ENCODE peak calls at places on chromosomes 11 and 22, in four cellular contexts. P is neuronal stem cell, X is IMR-90, F is fibroblast of lung. D is an unnamed sample.

GRCh38 chr11:106986261-106986660 is 32.0 kb downstream of the GUCY1A2 start:
- DNase-seq in F (peak), X (peak), P (no peak), D (no peak)

GRCh38 chr11:110091995-110092576 is 1.1 kb upstream of the ZC3H12C start:
- DNase-seq in X (no peak), F (no peak), P (no peak), D (peak)

GRCh38 chr22:49392841-49393510 is 434.7 kb downstream of the BRD1 start:
- DNase-seq in X (no peak), P (no peak), F (no peak), D (no peak)

GRCh38 chr11:128953151-128953550 is 10.5 kb upstream of the TP53AIP1 start:
- DNase-seq in X (no peak), F (no peak), P (no peak), D (no peak)

GRCh38 chr22:32255217-32255616 is at the start of gene SLC5A4:
- DNase-seq in F (no peak), X (no peak), P (no peak), D (no peak)

GRCh38 chr11:75474240-75474639 is 41.2 kb upstream of the KLHL35 start:
- DNase-seq in X (peak), F (peak), P (no peak), D (no peak)

GRCh38 chr11:133934096-133934495 is 22.7 kb downstream of the IGSF9B start:
- DNase-seq in X (no peak), F (no peak), P (no peak), D (no peak)

GRCh38 chr11:15969281-15969680 is 387.1 kb downstream of the SOX6 start:
- DNase-seq in P (no peak), X (peak), F (peak), D (peak)

GRCh38 chr11:72924568-72925190 is 110.5 kb downstream of the ATG16L2 start:
- DNase-seq in P (no peak), X (peak), F (peak), D (no peak)

GRCh38 chr11:65435330-65435931 is 12.8 kb downstream of the NEAT1 start:
- DNase-seq in F (no peak), X (peak), P (no peak), D (peak)

GRCh38 chr11:58618215-58618614 is 4.2 kb upstream of the CNTF start:
- DNase-seq in P (no peak), F (no peak), X (no peak), D (no peak)

GRCh38 chr11:17076517-17077239 is 789 bp downstream of the RPS13 start:
- DNase-seq in F (peak), P (no peak), X (peak), D (no peak)

GRCh38 chr11:32056445-32056844 is 34.4 kb upstream of the RCN1 start:
- DNase-seq in X (no peak), F (peak), P (no peak), D (no peak)

GRCh38 chr11:66745356-66746235 is 16.6 kb upstream of the SPTBN2 start:
- DNase-seq in F (no peak), X (no peak), P (no peak), D (no peak)

GRCh38 chr11:11149671-11150459 is 203.2 kb downstream of the CSNK2A3 start:
- DNase-seq in F (no peak), P (no peak), X (no peak), D (no peak)

GRCh38 chr11:88535266-88535665 is 197.7 kb upstream of the CTSC start:
- DNase-seq in X (peak), P (no peak), F (peak), D (no peak)

GRCh38 chr11:13260196-13260962 is 17.2 kb upstream of the BMAL1 start:
- DNase-seq in P (no peak), X (no peak), F (peak), D (no peak)

GRCh38 chr11:133263332-133263731 is 269.0 kb downstream of the OPCML start:
- DNase-seq in X (no peak), P (no peak), F (no peak), D (no peak)

GRCh38 chr11:9092846-9093778 is 1.7 kb upstream of the SCUBE2 start:
- DNase-seq in X (no peak), P (no peak), F (no peak), D (no peak)

GRCh38 chr11:111064118-111064517 is 181.4 kb upstream of the POU2AF2 start:
- DNase-seq in F (peak), X (peak), P (no peak), D (no peak)

GRCh38 chr11:26753738-26754504 is 32.1 kb upstream of the SLC5A12 start:
- DNase-seq in X (peak), F (peak), P (peak), D (peak)

GRCh38 chr11:9747816-9748215 is 83.9 kb downstream of the SWAP70 start:
- DNase-seq in F (no peak), X (no peak), P (no peak), D (no peak)

GRCh38 chr22:22201185-22201924 is 43.2 kb upstream of the VPREB1 start:
- DNase-seq in X (peak), F (no peak), P (peak), D (no peak)

GRCh38 chr22:46638601-46639431 is 18.6 kb downstream of the GRAMD4 start:
- DNase-seq in P (no peak), X (peak), F (no peak), D (no peak)

GRCh38 chr22:49964136-49964492 is 3.5 kb downstream of the PIM3 start:
- DNase-seq in P (no peak), F (no peak), X (no peak), D (peak)

GRCh38 chr11:63629426-63629825 is 15.2 kb upstream of the PLAAT3 start:
- DNase-seq in F (no peak), X (no peak), P (no peak), D (no peak)

GRCh38 chr11:18277560-18278271 is 11.7 kb downstream of the SAA1 start:
- DNase-seq in F (no peak), P (no peak), X (peak), D (no peak)

GRCh38 chr11:29773656-29774264 is 243.1 kb downstream of the KCNA4 start:
- DNase-seq in P (no peak), F (peak), X (no peak), D (no peak)

GRCh38 chr11:75283391-75283931 is 42.9 kb downstream of the TPBGL start:
- DNase-seq in X (no peak), P (no peak), F (no peak), D (no peak)

GRCh38 chr11:95108671-95109551 is 19.3 kb downstream of the ENDOD1 start:
- DNase-seq in X (peak), P (no peak), F (peak), D (no peak)

GRCh38 chr11:1810761-1811160 is 24.0 kb upstream of the SYT8 start:
- DNase-seq in P (no peak), X (no peak), F (no peak), D (no peak)

GRCh38 chr11:12482839-12483238 is 105.5 kb downstream of the PARVA start:
- DNase-seq in P (no peak), X (no peak), F (no peak), D (no peak)

GRCh38 chr11:134519788-134520187 is 107.7 kb upstream of the B3GAT1 start:
- DNase-seq in F (no peak), X (no peak), P (no peak), D (no peak)

GRCh38 chr22:29171721-29172120 is 34.0 kb upstream of the EMID1 start:
- DNase-seq in F (no peak), X (no peak), P (no peak), D (no peak)

DNA sequence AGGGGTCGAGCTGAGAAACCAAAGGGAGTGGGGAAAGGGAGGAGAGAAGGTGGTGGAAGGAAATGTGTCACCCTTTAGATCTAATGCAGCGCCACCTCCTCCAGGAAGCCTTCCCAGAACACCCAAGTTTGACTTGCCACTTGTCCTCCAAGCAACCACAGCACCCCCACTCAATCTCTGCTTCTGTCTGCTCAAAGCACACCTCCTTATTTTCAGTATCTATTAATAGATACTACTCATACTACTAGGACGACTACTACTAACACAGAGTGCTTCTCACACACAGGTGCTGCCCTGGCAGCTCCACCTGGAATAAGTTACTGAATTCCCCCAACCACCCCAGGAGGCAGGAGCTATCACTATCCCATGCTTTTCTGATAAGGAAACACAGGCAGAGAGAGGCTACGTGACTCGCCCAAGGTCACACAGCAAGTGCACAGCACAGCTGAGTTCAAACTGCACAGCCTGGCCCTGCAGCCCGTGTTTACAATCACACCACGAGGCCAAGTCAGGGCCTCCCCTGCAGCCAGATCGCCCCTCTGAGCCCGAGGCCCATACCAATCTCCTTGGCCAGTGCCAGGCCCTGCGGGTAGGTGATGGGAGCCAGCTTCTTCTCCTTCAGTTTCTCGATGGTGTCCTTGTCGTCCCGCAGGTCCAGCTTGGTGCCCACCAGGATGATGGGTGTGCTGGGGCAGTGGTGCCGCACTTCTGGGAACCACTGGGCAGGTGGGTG is 13.2 kb downstream of the RAC2 start:
- DNase-seq in F (peak), P (no peak), X (no peak), D (no peak)
- H3K27ac ChIP-seq in F (no peak), P (no peak), X (no peak), D (no peak)

DNA sequence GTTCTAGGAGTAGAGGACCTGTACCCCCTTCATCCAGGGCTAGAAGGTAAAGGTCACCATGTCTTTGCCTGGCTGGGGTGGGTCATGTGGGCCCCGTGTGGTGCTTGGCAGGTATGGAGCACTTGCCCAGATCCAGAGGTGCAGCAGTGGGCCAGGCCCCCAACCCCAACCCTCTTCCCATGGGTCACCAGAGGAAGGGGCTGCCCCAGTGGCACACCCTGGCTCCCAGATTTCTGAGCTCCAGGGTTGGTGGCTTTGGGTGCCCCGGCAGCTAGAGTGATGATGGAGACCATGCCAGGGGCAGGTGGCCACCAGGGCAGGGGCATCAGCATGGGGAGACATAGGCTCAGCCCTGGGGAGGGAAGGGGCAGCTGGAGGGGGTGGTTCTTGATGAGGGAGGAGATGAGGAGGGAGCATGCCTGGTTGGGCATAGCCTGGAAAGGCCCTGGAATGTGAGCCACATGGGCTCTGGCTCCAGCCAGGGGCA is 2.3 kb upstream of the GP1BB start:
- DNase-seq in F (no peak), P (no peak), X (no peak), D (peak)
- H3K4me3 ChIP-seq in F (no peak), P (no peak), X (no peak), D (no peak)

DNA sequence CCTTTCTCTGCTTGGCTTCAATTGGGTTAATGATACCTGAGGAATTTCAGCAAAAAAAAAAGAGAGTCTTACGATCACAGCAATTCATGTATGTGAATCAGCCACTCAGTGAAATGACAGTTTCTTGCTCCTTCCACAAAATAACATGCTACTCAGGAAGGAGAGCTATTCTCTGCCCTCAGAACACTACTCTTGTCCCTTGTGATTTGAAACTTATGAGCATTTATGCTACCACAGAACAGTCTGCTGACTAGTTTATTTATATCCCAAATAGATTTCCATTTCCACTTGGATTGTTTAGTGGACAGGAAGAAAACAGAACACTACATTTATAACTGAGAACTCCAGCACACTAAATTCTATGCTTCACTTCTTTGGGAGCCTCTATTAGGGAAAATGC is 8.5 kb downstream of the TFIP11 start:
- DNase-seq in F (no peak), X (no peak), P (no peak), D (no peak)
- H3K27ac ChIP-seq in F (no peak), X (no peak), P (no peak), D (no peak)

GRCh38 chr11:69296890-69297224 is 2.9 kb downstream of the MYEOV start:
- DNase-seq in P (no peak), X (no peak), F (no peak), D (no peak)
- H3K4me3 ChIP-seq in P (no peak), X (no peak), F (no peak), D (no peak)

GRCh38 chr11:61712911-61713310 is 32.7 kb downstream of the DAGLA start:
- DNase-seq in P (no peak), F (no peak), X (no peak), D (no peak)
- H3K27ac ChIP-seq in P (no peak), F (no peak), X (no peak), D (no peak)

GRCh38 chr11:130837194-130837593 is 79.1 kb downstream of the SNX19 start:
- DNase-seq in F (no peak), P (no peak), X (no peak), D (no peak)

GRCh38 chr11:130834886-130835285 is 81.4 kb downstream of the SNX19 start:
- DNase-seq in P (no peak), X (no peak), F (no peak), D (no peak)

GRCh38 chr11:130840683-130841082 is 75.6 kb downstream of the SNX19 start:
- DNase-seq in P (no peak), F (no peak), X (no peak), D (no peak)

DNA sequence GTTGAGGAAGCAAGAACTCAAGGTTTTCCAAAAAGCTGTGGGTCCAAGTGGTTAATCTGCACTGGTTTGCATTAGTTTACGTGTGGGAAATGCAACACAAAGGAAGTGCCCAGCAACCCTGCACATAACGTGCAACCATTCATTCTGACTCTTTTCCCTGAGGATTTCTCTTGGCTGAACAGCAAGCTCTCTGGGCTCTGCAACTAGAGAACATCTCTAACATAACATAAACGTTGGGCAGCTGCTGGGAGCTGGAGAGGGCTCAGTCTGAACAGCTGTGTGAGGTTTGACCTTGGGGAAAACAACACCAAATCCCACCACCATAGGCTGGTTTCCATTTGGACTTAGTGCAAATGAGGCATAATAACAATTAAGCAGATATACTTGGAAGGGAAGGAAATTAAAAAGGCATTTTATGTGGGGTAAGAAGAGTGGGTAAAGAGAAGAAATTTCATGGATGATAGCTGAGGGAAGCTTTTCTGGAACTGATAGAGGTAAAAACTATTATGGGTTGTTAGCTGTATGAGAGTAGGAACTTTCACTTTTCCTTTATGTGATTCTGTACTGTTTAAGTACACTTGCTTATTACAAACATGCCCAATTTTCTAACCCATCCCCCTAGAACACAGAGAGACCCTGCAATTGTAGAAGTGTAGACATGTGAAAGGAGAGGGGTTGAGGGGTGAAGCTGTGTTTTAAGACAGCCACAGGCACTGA is 76.2 kb downstream of the SNX19 start:
- DNase-seq in X (peak), P (no peak), F (no peak), D (no peak)
- H3K4me3 ChIP-seq in X (no peak), P (no peak), F (no peak), D (no peak)